ENCODE peak calls at places on chromosomes 5 and 9, in seven cellular contexts. R, B, X, C, L, M and K are unnamed samples.

GRCh38 chr9:72044095-72044494 is 16.3 kb downstream of the C9orf57 start:
- DNase-seq in R (no peak), B (no peak), X (no peak), C (no peak), L (no peak), M (no peak), K (no peak)

GRCh38 chr9:21994526-21994995 is at the start of gene CDKN2B-AS1:
- DNase-seq in R (no peak), B (peak), X (peak), C (peak), L (peak), M (no peak), K (peak)

GRCh38 chr5:138438003-138438723 is 694 bp upstream of the REEP2 start:
- DNase-seq in R (no peak), B (no peak), X (no peak), C (no peak), L (no peak), M (no peak), K (no peak)

GRCh38 chr9:15755660-15756059 is 202.8 kb downstream of the CCDC171 start:
- DNase-seq in R (no peak), B (peak), X (no peak), C (no peak), L (no peak), M (no peak), K (no peak)

GRCh38 chr9:80649001-80649420 is 1040.3 kb downstream of the TLE1 start:
- DNase-seq in R (peak), B (peak), X (peak), C (peak), L (no peak), M (no peak), K (peak)

GRCh38 chr9:105418588-105419108 is 29.2 kb upstream of the FSD1L start:
- DNase-seq in R (no peak), B (no peak), X (no peak), C (no peak), L (no peak), M (no peak), K (no peak)

GRCh38 chr5:106172681-106173532 is 1497.8 kb downstream of the EFNA5 start:
- DNase-seq in R (no peak), B (no peak), X (no peak), C (no peak), L (no peak), M (no peak), K (no peak)

GRCh38 chr9:33140406-33141360 is 26.5 kb downstream of the B4GALT1 start:
- DNase-seq in R (no peak), B (no peak), X (no peak), C (no peak), L (no peak), M (no peak), K (no peak)

GRCh38 chr9:27626629-27627564 is 53.6 kb upstream of the C9orf72 start:
- DNase-seq in R (no peak), B (no peak), X (no peak), C (no peak), L (no peak), M (no peak), K (no peak)

GRCh38 chr9:121736964-121737462 is 85.6 kb downstream of the DAB2IP start:
- DNase-seq in R (no peak), B (no peak), X (no peak), C (no peak), L (no peak), M (peak), K (peak)

GRCh38 chr5:173920024-173920753 is 32.0 kb downstream of the CPEB4 start:
- DNase-seq in R (no peak), B (peak), X (no peak), C (no peak), L (no peak), M (no peak), K (no peak)

GRCh38 chr5:14615365-14615764 is 33.8 kb downstream of the OTULINL start:
- DNase-seq in R (no peak), B (no peak), X (no peak), C (no peak), L (no peak), M (no peak), K (no peak)

GRCh38 chr5:59673438-59674058 is 220.0 kb downstream of the PDE4D start:
- DNase-seq in R (no peak), B (peak), X (no peak), C (peak), L (no peak), M (no peak), K (no peak)

GRCh38 chr5:179270581-179271300 is 74.5 kb downstream of the ADAMTS2 start:
- DNase-seq in R (no peak), B (peak), X (peak), C (no peak), L (no peak), M (peak), K (peak)

GRCh38 chr5:72138943-72139467 is 31.7 kb downstream of the MAP1B start:
- DNase-seq in R (peak), B (peak), X (no peak), C (peak), L (no peak), M (no peak), K (no peak)

GRCh38 chr5:123610665-123611406 is 98.9 kb downstream of the CSNK1G3 start:
- DNase-seq in R (peak), B (peak), X (no peak), C (peak), L (no peak), M (no peak), K (no peak)

GRCh38 chr5:73519531-73520283 is 21.5 kb downstream of the BTF3 start:
- DNase-seq in R (peak), B (peak), X (peak), C (peak), L (peak), M (no peak), K (peak)

GRCh38 chr9:122261469-122261881 is 3.2 kb downstream of the RBM18 start:
- DNase-seq in R (peak), B (peak), X (peak), C (peak), L (no peak), M (peak), K (peak)

GRCh38 chr5:124102491-124102890 is 590.5 kb downstream of the CSNK1G3 start:
- DNase-seq in R (no peak), B (peak), X (no peak), C (no peak), L (no peak), M (no peak), K (no peak)

GRCh38 chr9:89776795-89777194 is 172.0 kb downstream of the GADD45G start:
- DNase-seq in R (no peak), B (no peak), X (no peak), C (no peak), L (no peak), M (no peak), K (no peak)

GRCh38 chr5:91591076-91591475 is 208.0 kb upstream of the ARRDC3 start:
- DNase-seq in R (no peak), B (no peak), X (no peak), C (peak), L (no peak), M (no peak), K (no peak)

GRCh38 chr5:91598216-91598615 is 215.1 kb upstream of the ARRDC3 start:
- DNase-seq in R (no peak), B (no peak), X (no peak), C (no peak), L (no peak), M (no peak), K (no peak)

DNA sequence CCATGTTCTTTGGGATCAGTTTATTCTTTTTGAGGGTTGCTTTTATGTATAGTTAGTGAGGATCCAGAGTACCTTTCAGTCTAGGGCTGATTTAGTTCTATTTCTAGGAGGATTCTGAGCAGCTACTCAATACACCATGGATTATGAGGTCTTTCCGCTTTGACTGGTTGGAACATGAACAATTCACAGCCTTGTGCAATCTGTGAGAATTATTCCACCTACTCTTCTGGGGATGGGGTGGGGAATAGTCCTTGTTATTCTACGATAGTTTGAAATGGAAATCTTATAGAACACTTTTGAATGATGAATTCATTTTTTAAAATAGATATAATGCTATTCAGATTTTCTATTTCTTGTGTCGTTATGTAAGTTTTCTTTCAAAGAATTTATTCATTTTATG is 212.3 kb upstream of the ARRDC3 start:
- DNase-seq in R (no peak), B (no peak), X (no peak), C (no peak), L (no peak), M (no peak), K (no peak)
- TF ChIP-seq CTCF in R (no peak), B (no peak), X (no peak), C (no peak), L (no peak), M (no peak), K (no peak)

GRCh38 chr9:38371495-38371894 is 21.0 kb upstream of the ALDH1B1 start:
- DNase-seq in R (no peak), B (peak), X (no peak), C (peak), L (no peak), M (no peak), K (no peak)
- H3K27ac ChIP-seq in R (no peak), B (no peak), X (no peak), C (no peak), L (no peak), M (no peak), K (no peak)

GRCh38 chr9:124894741-124895170 is 32.8 kb downstream of the ARPC5L start:
- DNase-seq in R (no peak), B (peak), X (no peak), C (peak), L (peak), M (no peak), K (no peak)
- TF ChIP-seq CTCF in R (peak), B (peak), X (peak), C (peak), L (peak), M (peak), K (peak)

GRCh38 chr5:98975682-98976407 is 47.0 kb upstream of the CHD1 start:
- DNase-seq in R (no peak), B (no peak), X (no peak), C (no peak), L (no peak), M (no peak), K (no peak)
- H3K27ac ChIP-seq in R (no peak), B (no peak), X (no peak), C (no peak), L (no peak), M (no peak), K (no peak)

GRCh38 chr9:109968332-109968657 is 188.3 kb downstream of the PALM2AKAP2 start:
- DNase-seq in R (no peak), B (no peak), X (no peak), C (no peak), L (no peak), M (no peak), K (no peak)

GRCh38 chr9:109969559-109970237 is 189.7 kb downstream of the PALM2AKAP2 start:
- DNase-seq in R (no peak), B (no peak), X (no peak), C (no peak), L (no peak), M (no peak), K (no peak)

GRCh38 chr9:109966643-109967368 is 186.8 kb downstream of the PALM2AKAP2 start:
- DNase-seq in R (no peak), B (no peak), X (no peak), C (no peak), L (no peak), M (no peak), K (no peak)

GRCh38 chr9:109967651-109968331 is 187.8 kb downstream of the PALM2AKAP2 start:
- DNase-seq in R (no peak), B (no peak), X (no peak), C (no peak), L (no peak), M (no peak), K (no peak)

GRCh38 chr9:109968702-109969450 is 188.9 kb downstream of the PALM2AKAP2 start:
- DNase-seq in R (no peak), B (peak), X (no peak), C (peak), L (no peak), M (no peak), K (peak)
- TF ChIP-seq CTCF in R (peak), B (peak), X (no peak), C (peak), L (no peak), M (peak), K (peak)

GRCh38 chr9:3323714-3324113 is 202.1 kb downstream of the RFX3 start:
- DNase-seq in R (no peak), B (no peak), X (no peak), C (no peak), L (no peak), M (no peak), K (no peak)

GRCh38 chr9:3321186-3321585 is 204.6 kb downstream of the RFX3 start:
- DNase-seq in R (no peak), B (no peak), X (no peak), C (no peak), L (no peak), M (no peak), K (no peak)
- H3K27ac ChIP-seq in R (no peak), B (no peak), X (no peak), C (no peak), L (no peak), M (no peak), K (no peak)

GRCh38 chr9:19894975-19895374 is 106.1 kb upstream of the SLC24A2 start:
- DNase-seq in R (peak), B (peak), X (no peak), C (no peak), L (no peak), M (no peak), K (no peak)
- TF ChIP-seq CTCF in R (no peak), B (no peak), X (no peak), C (no peak), L (no peak), M (no peak), K (no peak)

GRCh38 chr5:1419476-1420210 is 25.6 kb downstream of the SLC6A3 start:
- DNase-seq in R (no peak), B (no peak), X (no peak), C (no peak), L (no peak), M (no peak), K (peak)
- H3K27ac ChIP-seq in R (no peak), B (no peak), X (no peak), C (no peak), L (no peak), M (no peak), K (no peak)

GRCh38 chr5:40184-40583 is 51.8 kb upstream of the PLEKHG4B start:
- DNase-seq in R (no peak), B (no peak), X (no peak), C (no peak), L (no peak), M (no peak), K (no peak)

GRCh38 chr5:48192-48591 is 43.8 kb upstream of the PLEKHG4B start:
- DNase-seq in R (no peak), B (no peak), X (no peak), C (no peak), L (no peak), M (no peak), K (no peak)

GRCh38 chr5:42250-42649 is 49.7 kb upstream of the PLEKHG4B start:
- DNase-seq in R (no peak), B (peak), X (no peak), C (peak), L (no peak), M (no peak), K (no peak)
- TF ChIP-seq CTCF in R (peak), B (peak), X (peak), C (peak), L (no peak), M (peak), K (peak)

DNA sequence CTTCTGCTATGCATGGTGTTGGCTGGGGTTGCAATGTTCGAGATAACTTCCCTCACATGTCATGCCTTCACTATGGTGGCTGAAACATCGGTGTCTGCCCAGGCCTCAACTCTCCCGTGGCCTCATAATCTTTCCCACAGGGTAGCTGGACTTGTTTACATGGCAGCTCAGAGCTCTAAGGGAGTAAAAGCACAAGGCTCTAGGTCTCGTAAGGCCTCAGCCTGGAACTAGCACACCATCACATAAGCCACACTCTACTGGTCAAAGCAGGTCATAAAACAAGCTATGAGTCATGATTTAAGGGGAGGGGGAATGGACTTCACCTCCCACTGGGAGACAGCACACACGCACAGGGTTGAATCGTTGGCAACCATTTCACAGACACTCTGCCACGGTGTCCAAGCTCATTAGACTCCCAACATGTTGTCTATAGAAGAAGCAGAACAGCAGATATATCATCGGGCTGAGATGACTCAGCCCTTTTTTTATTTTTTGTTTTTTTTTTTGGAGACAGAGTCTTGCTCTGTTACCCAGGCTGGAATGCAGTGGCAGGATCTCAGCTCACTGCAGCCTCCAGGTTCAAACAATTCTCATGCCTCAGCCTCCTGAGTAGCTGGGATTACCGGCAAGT is 66.8 kb upstream of the IL17B start:
- DNase-seq in R (peak), B (peak), X (no peak), C (peak), L (no peak), M (no peak), K (no peak)
- H3K27ac ChIP-seq in R (peak), B (peak), X (peak), C (peak), L (no peak), M (peak), K (peak)